ENCODE peak calls at places on chromosome 5, in ten cellular contexts. W, E, B, O, L, K, G, N, H and Q are unnamed samples.
A peak's percentile ranks its signal among the peaks of the same experiment; 100 is the strongest.

GRCh38 chr5:171956314-171956713 is 50.1 kb downstream of the FBXW11 start:
- DNase-seq in G (no peak), E (no peak), N (no peak), K (no peak), L (no peak), O (no peak), H (no peak), W (no peak), B (no peak), Q (no peak)

GRCh38 chr5:849651-850301 is 1.0 kb downstream of the ZDHHC11 start:
- DNase-seq in O (peak; percentile 78), L (no peak), H (no peak), K (no peak), G (no peak), N (no peak), B (peak; percentile 58), E (no peak), W (no peak), Q (no peak)

GRCh38 chr5:168471785-168472184 is 14.5 kb upstream of the RARS1 start:
- DNase-seq in N (no peak), O (no peak), W (no peak), L (no peak), K (peak; percentile 61), H (no peak), B (no peak), G (no peak), E (no peak), Q (no peak)

GRCh38 chr5:180689071-180689694 is 39.8 kb upstream of the FLT4 start:
- DNase-seq in K (no peak), E (no peak), O (no peak), B (no peak), W (no peak), L (no peak), N (no peak), H (no peak), G (no peak), Q (no peak)

GRCh38 chr5:1661311-1661710 is 137.6 kb upstream of the LPCAT1 start:
- DNase-seq in N (no peak), L (no peak), W (no peak), E (no peak), G (no peak), H (no peak), B (no peak), K (no peak), O (peak; percentile 62), Q (no peak)

GRCh38 chr5:125700380-125700856 is 722.8 kb upstream of the GRAMD2B start:
- DNase-seq in G (no peak), H (no peak), B (no peak), W (no peak), E (no peak), K (peak; percentile 56), O (no peak), L (no peak), N (no peak), Q (no peak)

GRCh38 chr5:133824661-133825254 is 143.7 kb downstream of the C5orf15 start:
- DNase-seq in L (no peak), O (no peak), B (no peak), K (no peak), W (peak; percentile 13), E (no peak), H (no peak), G (no peak), N (no peak), Q (peak; percentile 83)

GRCh38 chr5:83444445-83444844 is 27.1 kb upstream of the VCAN start:
- DNase-seq in O (no peak), B (no peak), K (no peak), L (no peak), G (no peak), N (no peak), W (no peak), E (no peak), H (no peak), Q (no peak)

GRCh38 chr5:170145462-170145861 is 39.8 kb downstream of the FOXI1 start:
- DNase-seq in L (no peak), O (peak; percentile 15), W (no peak), K (no peak), G (no peak), H (no peak), E (no peak), N (no peak), B (no peak), Q (no peak)

GRCh38 chr5:104170906-104171305 is 608.3 kb upstream of the NUDT12 start:
- DNase-seq in B (no peak), O (no peak), N (no peak), G (no peak), E (no peak), W (no peak), L (no peak), K (peak; percentile 35), H (no peak), Q (no peak)

GRCh38 chr5:102853680-102854079 is 98.6 kb downstream of the PAM start:
- DNase-seq in E (no peak), N (no peak), B (no peak), W (no peak), L (no peak), H (no peak), O (no peak), G (no peak), K (peak; percentile 29), Q (no peak)

GRCh38 chr5:3843691-3844090 is 248.1 kb downstream of the IRX1 start:
- DNase-seq in B (no peak), O (no peak), G (no peak), N (no peak), H (no peak), E (no peak), W (no peak), K (no peak), L (no peak), Q (no peak)

DNA sequence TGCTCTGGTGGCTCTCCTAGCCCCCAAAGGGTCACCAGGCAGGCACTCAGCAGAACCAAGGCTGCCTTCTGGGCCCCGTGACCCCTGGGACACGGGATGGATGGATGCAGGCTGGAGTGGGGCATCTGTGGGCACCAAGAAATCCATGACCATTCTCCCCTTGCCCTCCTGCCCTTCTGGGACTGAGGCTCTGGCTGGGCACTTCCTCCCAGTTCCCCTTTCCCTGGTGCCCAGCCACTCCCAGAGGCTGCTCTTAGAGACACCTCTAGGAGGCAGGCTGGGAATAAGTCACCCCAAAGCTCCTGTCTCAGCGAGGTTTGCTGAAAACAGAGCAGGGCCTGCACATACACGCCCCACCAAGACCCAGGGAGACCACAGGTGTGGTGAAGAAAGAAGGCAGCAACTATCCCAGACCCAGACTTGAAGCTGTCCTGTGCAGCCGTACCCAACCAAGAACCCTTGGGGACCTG is 943 bp downstream of the STING1 start:
- DNase-seq in O (no peak), G (no peak), K (no peak), H (no peak), N (no peak), L (no peak), B (peak; percentile 70), W (peak; percentile 73), E (no peak), Q (peak; percentile 47)
- TF ChIP-seq CTCF in O (no peak), G (peak; percentile 17), K (peak; percentile 32), H (no peak), N (peak; percentile 28), L (no peak), B (peak; percentile 32), W (peak; percentile 43), E (peak; percentile 45), Q (no peak)

GRCh38 chr5:73436535-73437125 is 11.9 kb downstream of the FOXD1 start:
- DNase-seq in K (no peak), H (peak; percentile 27), E (no peak), N (peak; percentile 46), W (no peak), G (no peak), B (no peak), L (no peak), O (no peak), Q (no peak)

GRCh38 chr5:73438897-73439470 is 9.6 kb downstream of the FOXD1 start:
- DNase-seq in L (no peak), G (no peak), K (no peak), B (no peak), W (no peak), H (no peak), N (no peak), O (no peak), E (no peak), Q (no peak)

GRCh38 chr5:73435640-73436534 is 12.7 kb downstream of the FOXD1 start:
- DNase-seq in H (no peak), O (no peak), L (no peak), N (peak; percentile 57), B (no peak), W (no peak), E (no peak), K (no peak), G (no peak), Q (no peak)

GRCh38 chr5:73438048-73438896 is 10.3 kb downstream of the FOXD1 start:
- DNase-seq in G (no peak), N (no peak), O (no peak), H (no peak), W (no peak), L (no peak), B (no peak), E (no peak), K (no peak), Q (no peak)

GRCh38 chr5:73437126-73438047 is 11.2 kb downstream of the FOXD1 start:
- DNase-seq in K (peak; percentile 86), E (no peak), O (no peak), L (peak; percentile 88), N (peak; percentile 80), B (no peak), H (peak; percentile 72), G (no peak), W (peak; percentile 64), Q (no peak)
- TF ChIP-seq CTCF in K (peak; percentile 35), E (peak; percentile 52), O (no peak), L (peak; percentile 76), N (peak; percentile 78), B (no peak), H (no peak), G (no peak), W (peak; percentile 27), Q (no peak)

GRCh38 chr5:138817241-138817640 is 57.9 kb downstream of the LRRTM2 start:
- DNase-seq in N (no peak), G (no peak), B (no peak), O (no peak), W (no peak), L (no peak), E (no peak), K (no peak), H (no peak), Q (no peak)

GRCh38 chr5:138820695-138821094 is 54.4 kb downstream of the LRRTM2 start:
- DNase-seq in K (no peak), N (no peak), E (no peak), H (no peak), L (no peak), B (no peak), O (no peak), G (no peak), W (no peak), Q (no peak)

GRCh38 chr5:138824516-138824915 is 50.6 kb downstream of the LRRTM2 start:
- DNase-seq in G (no peak), L (no peak), B (no peak), W (no peak), N (no peak), K (no peak), E (no peak), H (no peak), O (no peak), Q (no peak)

GRCh38 chr5:138819065-138819464 is 56.1 kb downstream of the LRRTM2 start:
- DNase-seq in O (no peak), G (no peak), K (no peak), N (no peak), B (no peak), L (no peak), W (no peak), E (no peak), H (no peak), Q (no peak)
- TF ChIP-seq CTCF in O (no peak), G (no peak), K (no peak), N (no peak), B (no peak), L (no peak), W (no peak), E (no peak), H (no peak), Q (no peak)

GRCh38 chr5:56359429-56359781 is 126.3 kb upstream of the ANKRD55 start:
- DNase-seq in O (no peak), W (no peak), L (no peak), N (no peak), K (no peak), G (no peak), B (no peak), H (no peak), E (no peak), Q (no peak)
- TF ChIP-seq CTCF in O (no peak), W (no peak), L (no peak), N (no peak), K (no peak), G (no peak), B (no peak), H (no peak), E (no peak), Q (no peak)